ENCODE peak calls at places on chromosome 1, in five cellular contexts. Z is epithelial cell of prostate; Q is AG04450; P is CD4-positive, alpha-beta T cell; V is H9. S is an unnamed sample.

GRCh38 chr1:99180915-99181314 is 83.4 kb upstream of the PLPPR4 start:
- DNase-seq in Q (no peak), V (no peak), Z (no peak), P (no peak), S (no peak)

GRCh38 chr1:224650329-224650728 is 34.2 kb downstream of the CNIH3 start:
- DNase-seq in Q (no peak), V (no peak), Z (no peak), P (no peak), S (no peak)

GRCh38 chr1:235954306-235955283 is 87.9 kb upstream of the LYST start:
- DNase-seq in Q (no peak), V (no peak), Z (no peak), P (peak), S (peak)

GRCh38 chr1:236156512-236157208 is 14.3 kb downstream of the GPR137B start:
- DNase-seq in V (no peak), Z (no peak), Q (no peak), P (no peak), S (peak)

GRCh38 chr1:30336550-30337426 is 386.6 kb downstream of the MATN1 start:
- DNase-seq in Q (no peak), Z (no peak), V (no peak), P (no peak), S (no peak)

GRCh38 chr1:2556277-2557145 is at the start of gene TNFRSF14:
- DNase-seq in P (peak), Z (no peak), Q (no peak), V (no peak), S (peak)

GRCh38 chr1:182829285-182829932 is 9.7 kb upstream of the DHX9 start:
- DNase-seq in Q (no peak), P (no peak), Z (no peak), V (no peak), S (no peak)

GRCh38 chr1:26692793-26693490 is 2.9 kb upstream of the ARID1A start:
- DNase-seq in V (peak), Q (peak), Z (peak), P (peak), S (peak)

GRCh38 chr1:168991667-168992475 is 114.6 kb upstream of the ATP1B1 start:
- DNase-seq in Z (peak), Q (no peak), P (no peak), V (no peak), S (no peak)

DNA sequence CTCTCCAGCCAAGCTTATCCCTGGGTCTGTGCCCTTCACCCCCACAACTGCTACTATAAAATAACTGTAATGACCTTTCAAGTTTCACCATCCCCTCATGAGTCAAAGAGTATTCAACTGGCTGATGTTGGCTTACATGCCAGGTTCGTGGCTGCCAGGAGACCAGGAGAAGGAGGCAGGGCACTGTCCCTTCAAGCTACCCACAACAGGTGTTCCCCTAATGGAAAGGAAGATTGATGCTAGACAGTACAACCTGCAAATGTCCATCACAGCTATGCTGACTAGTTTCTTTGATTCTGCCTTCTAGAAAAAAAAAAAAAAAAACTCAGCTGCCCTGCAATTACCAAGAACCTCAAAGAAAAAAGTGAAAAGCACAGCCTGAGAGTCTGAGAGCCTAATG is 82.9 kb upstream of the ROR1 start:
- DNase-seq in V (no peak), Z (no peak), P (no peak), Q (no peak), S (no peak)
- H3K27ac ChIP-seq in V (no peak), Z (no peak), P (no peak), Q (no peak), S (no peak)

GRCh38 chr1:201887116-201887866 is 1.4 kb upstream of the SHISA4 start:
- DNase-seq in V (no peak), Z (no peak), Q (no peak), P (no peak), S (no peak)
- H3K27ac ChIP-seq in V (no peak), Z (no peak), Q (no peak), P (no peak), S (no peak)

GRCh38 chr1:40704817-40705733 is 13.6 kb downstream of the NFYC start:
- DNase-seq in P (no peak), Q (no peak), Z (no peak), V (no peak), S (no peak)
- H3K27ac ChIP-seq in P (no peak), Q (no peak), Z (no peak), V (no peak), S (no peak)

DNA sequence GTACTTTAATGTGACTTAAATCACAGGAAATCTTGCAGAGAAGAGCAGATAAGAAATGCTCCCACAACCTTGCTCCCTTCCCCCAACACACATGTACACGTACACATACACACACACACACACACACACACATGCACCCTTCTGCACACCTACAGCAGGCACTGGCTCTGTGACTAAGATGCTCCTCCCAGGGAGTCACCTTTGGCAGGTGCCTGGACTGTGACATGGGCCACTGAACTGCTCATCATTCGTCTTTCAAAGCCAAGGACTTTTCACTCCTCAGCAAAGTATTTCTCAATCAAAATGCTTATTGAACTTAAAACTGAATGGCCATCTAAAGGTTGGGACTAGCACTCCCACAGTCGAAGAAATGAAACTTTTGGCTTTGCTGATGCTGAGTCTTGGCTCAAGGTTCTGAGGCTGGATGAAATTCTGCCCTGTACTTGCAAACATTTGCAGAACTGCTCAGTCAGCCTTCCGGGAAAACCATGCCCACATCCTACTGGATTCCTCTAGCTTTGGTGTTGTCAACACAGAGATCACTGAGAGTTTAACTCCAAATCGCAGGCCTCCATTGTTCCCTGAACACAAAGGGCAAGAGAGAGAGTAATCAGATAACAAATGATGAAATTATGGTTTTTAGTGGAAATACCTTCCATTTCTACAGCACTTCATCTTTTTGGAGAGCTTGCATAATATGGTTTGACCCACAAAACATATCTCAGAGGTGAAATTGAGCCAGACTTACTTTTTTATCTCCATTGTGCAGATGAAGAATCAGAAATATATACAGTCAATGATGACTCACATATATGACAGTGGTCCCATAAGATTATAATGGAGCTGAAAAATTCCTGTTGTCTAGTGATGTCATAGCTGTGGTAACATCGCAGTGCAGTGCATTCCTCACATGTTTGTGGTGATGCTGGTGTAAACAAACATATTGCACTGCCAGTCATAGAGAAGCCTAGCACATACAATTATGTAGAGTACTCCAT is 72.4 kb upstream of the BCAR3 start:
- DNase-seq in Q (peak), P (no peak), Z (peak), V (no peak), S (no peak)
- H3K27ac ChIP-seq in Q (peak), P (no peak), Z (peak), V (no peak), S (no peak)

DNA sequence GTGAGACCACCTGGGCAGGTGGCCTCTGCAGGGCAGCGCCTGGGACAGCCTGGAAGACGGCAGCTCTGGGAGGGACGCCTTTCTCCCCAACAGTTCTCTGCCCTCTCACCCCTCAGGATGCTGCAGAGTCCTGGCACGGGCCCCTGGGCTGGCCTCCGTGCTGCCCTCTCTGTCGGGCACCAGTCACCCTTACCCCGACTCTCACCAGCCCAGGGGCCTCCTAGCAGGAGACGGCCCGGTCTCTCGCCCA is 7.8 kb downstream of the ELF3 start:
- DNase-seq in Z (peak), P (no peak), Q (no peak), V (no peak), S (no peak)
- H3K27ac ChIP-seq in Z (peak), P (no peak), Q (no peak), V (no peak), S (no peak)

GRCh38 chr1:230052018-230052417 is 15.0 kb upstream of the GALNT2 start:
- DNase-seq in Q (no peak), V (no peak), Z (no peak), P (no peak), S (no peak)
- H3K27ac ChIP-seq in Q (no peak), V (no peak), Z (no peak), P (no peak), S (no peak)

DNA sequence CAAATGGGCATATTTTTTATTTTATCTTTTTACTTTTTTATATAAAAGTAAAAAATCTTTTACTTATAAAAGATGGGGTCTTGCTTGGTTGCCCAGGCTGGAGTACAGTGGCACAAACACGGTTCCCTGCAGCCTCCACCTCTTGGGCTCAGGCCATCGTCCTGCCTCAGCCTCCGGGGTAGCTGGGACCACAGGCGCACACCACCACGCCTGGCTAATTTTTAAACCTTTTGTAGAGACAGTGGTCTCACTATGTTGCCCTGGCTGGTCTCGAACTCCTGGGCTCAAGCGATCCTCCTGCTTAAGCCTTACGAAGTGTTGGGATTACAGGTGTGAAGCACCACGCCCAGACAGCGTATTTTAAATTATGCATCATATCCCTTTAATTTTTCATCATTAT is 986 bp downstream of the H6PD start:
- DNase-seq in V (no peak), Z (no peak), P (no peak), Q (no peak), S (no peak)
- H3K27ac ChIP-seq in V (no peak), Z (peak), P (no peak), Q (peak), S (peak)

DNA sequence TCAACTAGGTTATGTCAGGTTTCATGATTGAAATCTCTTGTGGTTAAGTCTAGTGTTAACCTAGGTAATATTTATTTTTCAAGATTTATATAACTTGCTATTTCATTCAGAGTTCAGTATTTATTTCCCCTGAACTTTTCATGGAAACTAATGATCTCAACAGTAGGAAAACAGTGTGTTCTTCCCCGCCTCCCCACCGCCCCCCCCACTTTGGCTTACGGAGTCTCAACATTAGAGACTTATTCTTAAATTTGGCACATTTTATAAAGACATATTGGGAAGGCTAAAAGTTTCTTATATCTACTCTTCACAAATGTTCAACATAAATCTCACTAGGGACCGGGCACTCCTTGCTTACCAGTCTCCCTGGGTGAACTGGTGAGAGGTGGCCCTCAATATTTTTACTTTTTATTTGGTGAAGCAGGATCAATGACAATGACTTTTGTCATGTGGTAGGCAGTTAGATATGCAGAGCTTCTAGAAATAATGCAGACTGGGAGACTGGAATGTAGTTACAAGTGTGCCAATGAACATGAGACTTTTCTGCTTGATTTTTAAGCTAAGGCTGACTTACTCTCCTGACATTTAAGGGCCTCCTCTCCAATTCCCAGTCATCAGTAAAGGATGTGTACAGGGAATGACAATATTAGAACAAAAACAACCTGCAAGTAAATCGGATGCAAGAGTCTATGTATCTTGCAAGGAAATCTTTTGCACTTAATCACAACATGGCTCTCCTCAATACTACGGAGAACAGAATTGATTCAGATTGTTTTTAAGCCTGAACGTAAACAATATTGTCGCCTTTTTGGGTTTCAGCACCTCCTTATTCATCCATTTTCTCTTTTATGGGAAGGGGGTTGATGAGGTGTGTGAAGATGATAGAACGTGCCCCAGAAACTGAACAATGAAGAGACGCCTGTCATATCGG is 1.6 kb upstream of the MAN1A2 start:
- DNase-seq in Q (no peak), P (no peak), Z (no peak), V (no peak), S (no peak)
- H3K27ac ChIP-seq in Q (peak), P (peak), Z (peak), V (no peak), S (peak)

S was measured in CD4-positive, CD25-positive, alpha-beta regulatory T cell.